ENCODE peak calls at places on chromosomes 13 and 19, in six cellular contexts. One of them, this sample, is unnamed.

GRCh38 chr19:38090561-38090960 is 133.5 kb downstream of the DPF1 start:
- DNase-seq in stimulated activated CD4-positive, alpha-beta T cell treated with anti-CD3 and anti-CD28 coated beads, Interleukin-4, amount 100 ng/mL, for 1 hour: no peak
- DNase-seq in RPMI7951: no peak
- DNase-seq in pancreas: no peak
- DNase-seq in germinal center: no peak
- DNase-seq in CD4-positive, alpha-beta memory T cell: no peak
- DNase-seq in this sample: no peak

GRCh38 chr19:51784922-51785690 is 9.9 kb upstream of the FPR3 start:
- DNase-seq in RPMI7951: peak
- DNase-seq in CD4-positive, alpha-beta memory T cell: no peak
- DNase-seq in stimulated activated CD4-positive, alpha-beta T cell treated with anti-CD3 and anti-CD28 coated beads, Interleukin-4, amount 100 ng/mL, for 1 hour: peak
- DNase-seq in germinal center: no peak
- DNase-seq in pancreas: no peak
- DNase-seq in this sample: peak

GRCh38 chr19:45478454-45479238 is 10.8 kb downstream of the FOSB start:
- DNase-seq in stimulated activated CD4-positive, alpha-beta T cell treated with anti-CD3 and anti-CD28 coated beads, Interleukin-4, amount 100 ng/mL, for 1 hour: peak
- DNase-seq in CD4-positive, alpha-beta memory T cell: peak
- DNase-seq in germinal center: peak
- DNase-seq in pancreas: peak
- DNase-seq in RPMI7951: peak
- DNase-seq in this sample: peak

GRCh38 chr13:45615501-45616101 is at the start of gene ERICH6B:
- DNase-seq in CD4-positive, alpha-beta memory T cell: no peak
- DNase-seq in pancreas: no peak
- DNase-seq in stimulated activated CD4-positive, alpha-beta T cell treated with anti-CD3 and anti-CD28 coated beads, Interleukin-4, amount 100 ng/mL, for 1 hour: no peak
- DNase-seq in RPMI7951: peak
- DNase-seq in germinal center: no peak
- DNase-seq in this sample: no peak

GRCh38 chr13:71922191-71922590 is 55.2 kb upstream of the DACH1 start:
- DNase-seq in RPMI7951: no peak
- DNase-seq in germinal center: no peak
- DNase-seq in stimulated activated CD4-positive, alpha-beta T cell treated with anti-CD3 and anti-CD28 coated beads, Interleukin-4, amount 100 ng/mL, for 1 hour: no peak
- DNase-seq in CD4-positive, alpha-beta memory T cell: no peak
- DNase-seq in pancreas: no peak
- DNase-seq in this sample: no peak

GRCh38 chr13:74201530-74201929 is 67.3 kb upstream of the KLF12 start:
- DNase-seq in CD4-positive, alpha-beta memory T cell: no peak
- DNase-seq in pancreas: no peak
- DNase-seq in germinal center: no peak
- DNase-seq in RPMI7951: no peak
- DNase-seq in stimulated activated CD4-positive, alpha-beta T cell treated with anti-CD3 and anti-CD28 coated beads, Interleukin-4, amount 100 ng/mL, for 1 hour: no peak
- DNase-seq in this sample: no peak

GRCh38 chr13:107296804-107297203 is 728.9 kb upstream of the ARGLU1 start:
- DNase-seq in stimulated activated CD4-positive, alpha-beta T cell treated with anti-CD3 and anti-CD28 coated beads, Interleukin-4, amount 100 ng/mL, for 1 hour: no peak
- DNase-seq in germinal center: no peak
- DNase-seq in RPMI7951: no peak
- DNase-seq in CD4-positive, alpha-beta memory T cell: no peak
- DNase-seq in pancreas: no peak
- DNase-seq in this sample: no peak

GRCh38 chr19:1408300-1409203 is 1.2 kb downstream of the DAZAP1 start:
- DNase-seq in CD4-positive, alpha-beta memory T cell: peak
- DNase-seq in stimulated activated CD4-positive, alpha-beta T cell treated with anti-CD3 and anti-CD28 coated beads, Interleukin-4, amount 100 ng/mL, for 1 hour: peak
- DNase-seq in RPMI7951: peak
- DNase-seq in germinal center: peak
- DNase-seq in pancreas: peak
- DNase-seq in this sample: peak

GRCh38 chr19:50493171-50493570 is 16.5 kb upstream of the GARIN5A start:
- DNase-seq in CD4-positive, alpha-beta memory T cell: no peak
- DNase-seq in RPMI7951: no peak
- DNase-seq in pancreas: peak
- DNase-seq in stimulated activated CD4-positive, alpha-beta T cell treated with anti-CD3 and anti-CD28 coated beads, Interleukin-4, amount 100 ng/mL, for 1 hour: no peak
- DNase-seq in germinal center: no peak
- DNase-seq in this sample: no peak

GRCh38 chr13:112161441-112162301 is 94.7 kb downstream of the SOX1 start:
- DNase-seq in pancreas: peak
- DNase-seq in germinal center: no peak
- DNase-seq in RPMI7951: no peak
- DNase-seq in stimulated activated CD4-positive, alpha-beta T cell treated with anti-CD3 and anti-CD28 coated beads, Interleukin-4, amount 100 ng/mL, for 1 hour: no peak
- DNase-seq in CD4-positive, alpha-beta memory T cell: no peak
- DNase-seq in this sample: no peak

GRCh38 chr19:1046117-1046626 is 6.3 kb downstream of the ABCA7 start:
- DNase-seq in CD4-positive, alpha-beta memory T cell: no peak
- DNase-seq in stimulated activated CD4-positive, alpha-beta T cell treated with anti-CD3 and anti-CD28 coated beads, Interleukin-4, amount 100 ng/mL, for 1 hour: no peak
- DNase-seq in RPMI7951: no peak
- DNase-seq in pancreas: no peak
- DNase-seq in germinal center: no peak
- DNase-seq in this sample: no peak

GRCh38 chr19:1503089-1503924 is 9.5 kb downstream of the ADAMTSL5 start:
- DNase-seq in RPMI7951: peak
- DNase-seq in CD4-positive, alpha-beta memory T cell: peak
- DNase-seq in stimulated activated CD4-positive, alpha-beta T cell treated with anti-CD3 and anti-CD28 coated beads, Interleukin-4, amount 100 ng/mL, for 1 hour: peak
- DNase-seq in germinal center: peak
- DNase-seq in pancreas: peak
- DNase-seq in this sample: peak

GRCh38 chr19:43525836-43526771 is 897 bp downstream of the ETHE1 start:
- DNase-seq in RPMI7951: no peak
- DNase-seq in pancreas: peak
- DNase-seq in germinal center: no peak
- DNase-seq in CD4-positive, alpha-beta memory T cell: no peak
- DNase-seq in stimulated activated CD4-positive, alpha-beta T cell treated with anti-CD3 and anti-CD28 coated beads, Interleukin-4, amount 100 ng/mL, for 1 hour: peak
- DNase-seq in this sample: peak

GRCh38 chr13:27969073-27969865 is at the start of gene CDX2:
- DNase-seq in germinal center: no peak
- DNase-seq in CD4-positive, alpha-beta memory T cell: no peak
- DNase-seq in RPMI7951: no peak
- DNase-seq in pancreas: no peak
- DNase-seq in stimulated activated CD4-positive, alpha-beta T cell treated with anti-CD3 and anti-CD28 coated beads, Interleukin-4, amount 100 ng/mL, for 1 hour: no peak
- DNase-seq in this sample: no peak

GRCh38 chr19:42175952-42176648 is 41.4 kb downstream of the DEDD2 start:
- DNase-seq in stimulated activated CD4-positive, alpha-beta T cell treated with anti-CD3 and anti-CD28 coated beads, Interleukin-4, amount 100 ng/mL, for 1 hour: peak
- DNase-seq in RPMI7951: peak
- DNase-seq in pancreas: no peak
- DNase-seq in CD4-positive, alpha-beta memory T cell: no peak
- DNase-seq in germinal center: peak
- DNase-seq in this sample: peak

GRCh38 chr13:35566340-35566739 is 89.9 kb upstream of the MAB21L1 start:
- DNase-seq in CD4-positive, alpha-beta memory T cell: no peak
- DNase-seq in stimulated activated CD4-positive, alpha-beta T cell treated with anti-CD3 and anti-CD28 coated beads, Interleukin-4, amount 100 ng/mL, for 1 hour: no peak
- DNase-seq in pancreas: no peak
- DNase-seq in RPMI7951: no peak
- DNase-seq in germinal center: no peak
- DNase-seq in this sample: no peak

GRCh38 chr19:33171916-33172359 is 22.2 kb upstream of the LRP3 start:
- DNase-seq in pancreas: no peak
- DNase-seq in CD4-positive, alpha-beta memory T cell: no peak
- DNase-seq in stimulated activated CD4-positive, alpha-beta T cell treated with anti-CD3 and anti-CD28 coated beads, Interleukin-4, amount 100 ng/mL, for 1 hour: no peak
- DNase-seq in RPMI7951: peak
- DNase-seq in germinal center: no peak
- DNase-seq in this sample: no peak

GRCh38 chr13:26623125-26623524 is 65.6 kb downstream of the WASF3 start:
- DNase-seq in pancreas: no peak
- DNase-seq in germinal center: no peak
- DNase-seq in CD4-positive, alpha-beta memory T cell: no peak
- DNase-seq in RPMI7951: no peak
- DNase-seq in stimulated activated CD4-positive, alpha-beta T cell treated with anti-CD3 and anti-CD28 coated beads, Interleukin-4, amount 100 ng/mL, for 1 hour: no peak
- DNase-seq in this sample: no peak

GRCh38 chr19:55372316-55373081 is 2.2 kb upstream of the IL11 start:
- DNase-seq in CD4-positive, alpha-beta memory T cell: no peak
- DNase-seq in stimulated activated CD4-positive, alpha-beta T cell treated with anti-CD3 and anti-CD28 coated beads, Interleukin-4, amount 100 ng/mL, for 1 hour: no peak
- DNase-seq in RPMI7951: peak
- DNase-seq in pancreas: no peak
- DNase-seq in germinal center: no peak
- DNase-seq in this sample: no peak

GRCh38 chr19:13150919-13151604 is 851 bp downstream of the IER2 start:
- DNase-seq in stimulated activated CD4-positive, alpha-beta T cell treated with anti-CD3 and anti-CD28 coated beads, Interleukin-4, amount 100 ng/mL, for 1 hour: peak
- DNase-seq in CD4-positive, alpha-beta memory T cell: no peak
- DNase-seq in germinal center: peak
- DNase-seq in pancreas: no peak
- DNase-seq in RPMI7951: no peak
- DNase-seq in this sample: peak

GRCh38 chr13:20415694-20416107 is 110.0 kb downstream of the CRYL1 start:
- DNase-seq in pancreas: no peak
- DNase-seq in RPMI7951: no peak
- DNase-seq in germinal center: no peak
- DNase-seq in CD4-positive, alpha-beta memory T cell: no peak
- DNase-seq in stimulated activated CD4-positive, alpha-beta T cell treated with anti-CD3 and anti-CD28 coated beads, Interleukin-4, amount 100 ng/mL, for 1 hour: no peak
- DNase-seq in this sample: no peak

GRCh38 chr19:35162471-35163326 is 8.2 kb downstream of the FXYD5 start:
- DNase-seq in pancreas: no peak
- DNase-seq in stimulated activated CD4-positive, alpha-beta T cell treated with anti-CD3 and anti-CD28 coated beads, Interleukin-4, amount 100 ng/mL, for 1 hour: no peak
- DNase-seq in RPMI7951: peak
- DNase-seq in CD4-positive, alpha-beta memory T cell: no peak
- DNase-seq in germinal center: no peak
- DNase-seq in this sample: no peak

GRCh38 chr13:108985166-108985565 is 355.8 kb downstream of the MYO16 start:
- DNase-seq in RPMI7951: no peak
- DNase-seq in CD4-positive, alpha-beta memory T cell: no peak
- DNase-seq in stimulated activated CD4-positive, alpha-beta T cell treated with anti-CD3 and anti-CD28 coated beads, Interleukin-4, amount 100 ng/mL, for 1 hour: no peak
- DNase-seq in germinal center: no peak
- DNase-seq in pancreas: no peak
- DNase-seq in this sample: no peak

GRCh38 chr13:78826312-78826711 is 167.4 kb upstream of the OBI1 start:
- DNase-seq in pancreas: no peak
- DNase-seq in CD4-positive, alpha-beta memory T cell: no peak
- DNase-seq in germinal center: no peak
- DNase-seq in stimulated activated CD4-positive, alpha-beta T cell treated with anti-CD3 and anti-CD28 coated beads, Interleukin-4, amount 100 ng/mL, for 1 hour: no peak
- DNase-seq in RPMI7951: no peak
- DNase-seq in this sample: no peak

GRCh38 chr13:75760182-75760981 is 124.3 kb downstream of the LMO7 start:
- DNase-seq in RPMI7951: no peak
- DNase-seq in CD4-positive, alpha-beta memory T cell: peak
- DNase-seq in germinal center: peak
- DNase-seq in stimulated activated CD4-positive, alpha-beta T cell treated with anti-CD3 and anti-CD28 coated beads, Interleukin-4, amount 100 ng/mL, for 1 hour: no peak
- DNase-seq in pancreas: no peak
- DNase-seq in this sample: no peak

GRCh38 chr19:31448221-31448657 is 99.0 kb upstream of the TSHZ3 start:
- DNase-seq in germinal center: no peak
- DNase-seq in CD4-positive, alpha-beta memory T cell: no peak
- DNase-seq in stimulated activated CD4-positive, alpha-beta T cell treated with anti-CD3 and anti-CD28 coated beads, Interleukin-4, amount 100 ng/mL, for 1 hour: no peak
- DNase-seq in RPMI7951: peak
- DNase-seq in pancreas: no peak
- DNase-seq in this sample: no peak

GRCh38 chr13:20825476-20825875 is 51.7 kb upstream of the EEF1AKMT1 start:
- DNase-seq in pancreas: no peak
- DNase-seq in germinal center: peak
- DNase-seq in stimulated activated CD4-positive, alpha-beta T cell treated with anti-CD3 and anti-CD28 coated beads, Interleukin-4, amount 100 ng/mL, for 1 hour: no peak
- DNase-seq in RPMI7951: peak
- DNase-seq in CD4-positive, alpha-beta memory T cell: no peak
- DNase-seq in this sample: no peak

GRCh38 chr13:50132937-50133276 is 117.7 kb downstream of the KCNRG start:
- DNase-seq in CD4-positive, alpha-beta memory T cell: no peak
- DNase-seq in pancreas: no peak
- DNase-seq in stimulated activated CD4-positive, alpha-beta T cell treated with anti-CD3 and anti-CD28 coated beads, Interleukin-4, amount 100 ng/mL, for 1 hour: no peak
- DNase-seq in RPMI7951: no peak
- DNase-seq in germinal center: no peak
- DNase-seq in this sample: no peak

GRCh38 chr19:16824658-16825311 is 4.4 kb upstream of the SIN3B start:
- DNase-seq in pancreas: no peak
- DNase-seq in stimulated activated CD4-positive, alpha-beta T cell treated with anti-CD3 and anti-CD28 coated beads, Interleukin-4, amount 100 ng/mL, for 1 hour: no peak
- DNase-seq in RPMI7951: peak
- DNase-seq in germinal center: no peak
- DNase-seq in CD4-positive, alpha-beta memory T cell: no peak
- DNase-seq in this sample: no peak

GRCh38 chr19:28213476-28214082 is 999.4 kb downstream of the UQCRFS1 start:
- DNase-seq in RPMI7951: peak
- DNase-seq in germinal center: no peak
- DNase-seq in stimulated activated CD4-positive, alpha-beta T cell treated with anti-CD3 and anti-CD28 coated beads, Interleukin-4, amount 100 ng/mL, for 1 hour: no peak
- DNase-seq in pancreas: no peak
- DNase-seq in CD4-positive, alpha-beta memory T cell: no peak
- DNase-seq in this sample: no peak

GRCh38 chr19:19226663-19227062 is 14.9 kb downstream of the NCAN start:
- DNase-seq in CD4-positive, alpha-beta memory T cell: no peak
- DNase-seq in germinal center: no peak
- DNase-seq in stimulated activated CD4-positive, alpha-beta T cell treated with anti-CD3 and anti-CD28 coated beads, Interleukin-4, amount 100 ng/mL, for 1 hour: no peak
- DNase-seq in pancreas: no peak
- DNase-seq in RPMI7951: no peak
- DNase-seq in this sample: no peak

GRCh38 chr19:33794578-33795369 is 1.9 kb upstream of the KCTD15 start:
- DNase-seq in germinal center: no peak
- DNase-seq in RPMI7951: peak
- DNase-seq in stimulated activated CD4-positive, alpha-beta T cell treated with anti-CD3 and anti-CD28 coated beads, Interleukin-4, amount 100 ng/mL, for 1 hour: no peak
- DNase-seq in pancreas: no peak
- DNase-seq in CD4-positive, alpha-beta memory T cell: no peak
- DNase-seq in this sample: no peak

GRCh38 chr13:98372886-98373285 is 195.8 kb upstream of the RNF113B start:
- DNase-seq in stimulated activated CD4-positive, alpha-beta T cell treated with anti-CD3 and anti-CD28 coated beads, Interleukin-4, amount 100 ng/mL, for 1 hour: no peak
- DNase-seq in CD4-positive, alpha-beta memory T cell: no peak
- DNase-seq in RPMI7951: no peak
- DNase-seq in germinal center: no peak
- DNase-seq in pancreas: no peak
- DNase-seq in this sample: no peak

GRCh38 chr19:38210458-38210987 is 13.5 kb downstream of the DPF1 start:
- DNase-seq in pancreas: no peak
- DNase-seq in stimulated activated CD4-positive, alpha-beta T cell treated with anti-CD3 and anti-CD28 coated beads, Interleukin-4, amount 100 ng/mL, for 1 hour: no peak
- DNase-seq in germinal center: no peak
- DNase-seq in CD4-positive, alpha-beta memory T cell: no peak
- DNase-seq in RPMI7951: no peak
- DNase-seq in this sample: no peak